ENCODE peak calls at places on chromosome 19, in six cellular contexts. Y is skeletal muscle cell; E is bronchial epithelial cell; N is stimulated activated CD8-positive, alpha-beta memory T cell treated with anti-CD3 and anti-CD28 coated beads, Interleukin-15, amount 100 ng/mL, for 24 hours; B is stimulated activated CD4-positive, alpha-beta T cell treated with anti-CD3 and anti-CD28 coated beads, Interleukin-1b, Interleukin-23, amount 100 ng/mL, for 48 hours; O is adrenal gland. I is an unnamed sample.

GRCh38 chr19:18427752-18428131 is 8.5 kb downstream of the SSBP4 start:
- DNase-seq in Y (no peak), E (no peak), N (no peak), B (no peak), O (peak; percentile 19), I (no peak)

GRCh38 chr19:1267441-1268391 is 1.4 kb upstream of the CIRBP start:
- DNase-seq in Y (no peak), E (no peak), N (no peak), B (no peak), O (peak; percentile 66), I (no peak)

GRCh38 chr19:34184880-34185491 is 12.7 kb downstream of the LSM14A start:
- DNase-seq in Y (no peak), E (no peak), N (no peak), B (no peak), O (no peak), I (no peak)

GRCh38 chr19:5627395-5627904 is 4.6 kb downstream of the SAFB start:
- DNase-seq in Y (no peak), E (no peak), N (no peak), B (peak; percentile 63), O (peak; percentile 46), I (no peak)

GRCh38 chr19:16594681-16595091 is 22.5 kb upstream of the SLC35E1 start:
- DNase-seq in Y (no peak), E (no peak), N (no peak), B (peak; percentile 23), O (no peak), I (no peak)

GRCh38 chr19:47111081-47111589 is 2.4 kb downstream of the ZC3H4 start:
- DNase-seq in Y (no peak), E (no peak), N (peak; percentile 37), B (peak; percentile 54), O (peak; percentile 36), I (peak; percentile 52)

GRCh38 chr19:12847159-12848139 is 9.1 kb downstream of the MAST1 start:
- DNase-seq in Y (no peak), E (peak; percentile 72), N (peak; percentile 89), B (peak; percentile 86), O (peak; percentile 91), I (peak; percentile 88)

GRCh38 chr19:4267101-4267900 is 11.8 kb upstream of the SHD start:
- DNase-seq in Y (no peak), E (peak; percentile 27), N (peak; percentile 37), B (peak; percentile 58), O (peak; percentile 58), I (peak; percentile 39)

GRCh38 chr19:48448563-48448962 is 2.8 kb downstream of the GRWD1 start:
- DNase-seq in Y (no peak), E (no peak), N (no peak), B (no peak), O (no peak), I (no peak)

GRCh38 chr19:47228168-47228936 is 2.6 kb downstream of the BBC3 start:
- DNase-seq in Y (no peak), E (no peak), N (no peak), B (peak; percentile 52), O (peak; percentile 53), I (peak; percentile 50)

GRCh38 chr19:58252102-58252685 is 23.5 kb downstream of the ZNF544 start:
- DNase-seq in Y (no peak), E (no peak), N (no peak), B (no peak), O (no peak), I (no peak)

GRCh38 chr19:7746903-7747884 is at the start of gene CD209:
- DNase-seq in Y (no peak), E (no peak), N (no peak), B (no peak), O (no peak), I (no peak)

GRCh38 chr19:4754248-4754647 is 30.6 kb upstream of the DPP9 start:
- DNase-seq in Y (no peak), E (peak; percentile 2), N (no peak), B (no peak), O (no peak), I (no peak)

GRCh38 chr19:55384576-55385235 is 614 bp upstream of the TMEM238 start:
- DNase-seq in Y (no peak), E (no peak), N (no peak), B (peak; percentile 38), O (peak; percentile 45), I (peak; percentile 34)

GRCh38 chr19:38564981-38565685 is 52.6 kb downstream of the MAP4K1 start:
- DNase-seq in Y (no peak), E (no peak), N (no peak), B (no peak), O (no peak), I (peak; percentile 11)

GRCh38 chr19:42184401-42184861 is 33.0 kb downstream of the DEDD2 start:
- DNase-seq in Y (peak; percentile 39), E (peak; percentile 60), N (peak; percentile 36), B (peak; percentile 70), O (peak; percentile 75), I (peak; percentile 61)

GRCh38 chr19:45715139-45715538 is 15.6 kb downstream of the FBXO46 start:
- DNase-seq in Y (no peak), E (no peak), N (no peak), B (no peak), O (no peak), I (no peak)

GRCh38 chr19:51901860-51902259 is 3.0 kb downstream of the ZNF649 start:
- DNase-seq in Y (no peak), E (no peak), N (no peak), B (no peak), O (no peak), I (no peak)

GRCh38 chr19:40646564-40647254 is 43.7 kb downstream of the NUMBL start:
- DNase-seq in Y (no peak), E (peak; percentile 62), N (no peak), B (no peak), O (no peak), I (no peak)

GRCh38 chr19:32296694-32297093 is 48.7 kb upstream of the ZNF507 start:
- DNase-seq in Y (no peak), E (no peak), N (no peak), B (no peak), O (no peak), I (no peak)

GRCh38 chr19:389246-389934 is 19.6 kb downstream of the C2CD4C start:
- DNase-seq in Y (no peak), E (peak; percentile 25), N (no peak), B (peak; percentile 38), O (no peak), I (peak; percentile 67)

GRCh38 chr19:14611051-14611450 is 28.2 kb downstream of the CLEC17A start:
- DNase-seq in Y (no peak), E (no peak), N (no peak), B (no peak), O (no peak), I (no peak)

GRCh38 chr19:16605552-16605951 is 22.5 kb downstream of the MED26 start:
- DNase-seq in Y (no peak), E (no peak), N (no peak), B (no peak), O (no peak), I (peak; percentile 47)

GRCh38 chr19:1598777-1599459 is 6.3 kb upstream of the MBD3 start:
- DNase-seq in Y (no peak), E (no peak), N (no peak), B (no peak), O (no peak), I (no peak)

GRCh38 chr19:2327773-2328400 is 499 bp downstream of the LSM7 start:
- DNase-seq in Y (peak; percentile 72), E (peak; percentile 95), N (no peak), B (peak; percentile 61), O (no peak), I (no peak)

GRCh38 chr19:5005096-5005495 is 36.2 kb downstream of the KDM4B start:
- DNase-seq in Y (no peak), E (no peak), N (no peak), B (no peak), O (no peak), I (no peak)

GRCh38 chr19:48874309-48875135 is 2.3 kb downstream of the PPP1R15A start:
- DNase-seq in Y (peak; percentile 28), E (peak; percentile 74), N (no peak), B (no peak), O (no peak), I (peak; percentile 57)

GRCh38 chr19:18853755-18854427 is 22.1 kb downstream of the UPF1 start:
- DNase-seq in Y (no peak), E (no peak), N (no peak), B (no peak), O (no peak), I (no peak)

GRCh38 chr19:1855040-1855827 is 7.0 kb upstream of the REXO1 start:
- DNase-seq in Y (peak; percentile 54), E (peak; percentile 71), N (peak; percentile 55), B (peak; percentile 85), O (peak; percentile 92), I (peak; percentile 59)

GRCh38 chr19:9914315-9915207 is 21.8 kb downstream of the OLFM2 start:
- DNase-seq in Y (peak; percentile 30), E (peak; percentile 58), N (peak; percentile 53), B (peak; percentile 80), O (peak; percentile 78), I (peak; percentile 80)

GRCh38 chr19:53537523-53538377 is at the start of gene ZNF331:
- DNase-seq in Y (peak; percentile 65), E (peak; percentile 49), N (peak; percentile 75), B (peak; percentile 88), O (peak; percentile 86), I (peak; percentile 77)